ENCODE peak calls at places on chromosome 3, in four cellular contexts. G is H1, U is HepG2, O is K562. C is an unnamed sample.
A peak's percentile ranks its signal among the peaks of the same experiment; 100 is the strongest.

GRCh38 chr3:188455748-188456147 is 301.8 kb downstream of the LPP start:
- DNase-seq in G (no peak), U (no peak), O (no peak), C (no peak)

GRCh38 chr3:32910954-32911353 is 40.5 kb upstream of the CCR4 start:
- DNase-seq in G (no peak), U (no peak), O (peak; percentile 2), C (no peak)

GRCh38 chr3:32467333-32468070 is 35.1 kb downstream of the CMTM6 start:
- DNase-seq in G (no peak), U (no peak), O (peak; percentile 85), C (no peak)

GRCh38 chr3:9951126-9951525 is 1.1 kb downstream of the PRRT3 start:
- DNase-seq in G (no peak), U (no peak), O (no peak), C (peak; percentile 37)

GRCh38 chr3:38458796-38459498 is 5.3 kb downstream of the ACVR2B start:
- DNase-seq in G (no peak), U (no peak), O (no peak), C (no peak)

GRCh38 chr3:196524527-196524926 is 9.4 kb upstream of the SMCO1 start:
- DNase-seq in G (no peak), U (no peak), O (peak; percentile 34), C (no peak)

GRCh38 chr3:58588030-58588614 is 10.9 kb upstream of the FAM107A start:
- DNase-seq in G (no peak), U (no peak), O (peak; percentile 16), C (no peak)

GRCh38 chr3:2889772-2890171 is 220.4 kb downstream of the IL5RA start:
- DNase-seq in G (no peak), U (no peak), O (no peak), C (no peak)

GRCh38 chr3:168844502-168845482 is 749.1 kb upstream of the GOLIM4 start:
- DNase-seq in G (no peak), U (no peak), O (no peak), C (no peak)

GRCh38 chr3:54131026-54131605 is 8.8 kb downstream of the CACNA2D3 start:
- DNase-seq in G (no peak), U (no peak), O (no peak), C (no peak)

GRCh38 chr3:17065315-17065714 is 180.6 kb downstream of the PLCL2 start:
- DNase-seq in G (no peak), U (no peak), O (no peak), C (no peak)

GRCh38 chr3:86969500-86970189 is 21.3 kb downstream of the VGLL3 start:
- DNase-seq in G (peak; percentile 27), U (peak; percentile 19), O (peak; percentile 35), C (no peak)

GRCh38 chr3:56782215-56782614 is 19.5 kb downstream of the ARHGEF3 start:
- DNase-seq in G (no peak), U (peak; percentile 92), O (no peak), C (no peak)

GRCh38 chr3:193851941-193852674 is 259.1 kb downstream of the OPA1 start:
- DNase-seq in G (no peak), U (no peak), O (no peak), C (no peak)
- TF ChIP-seq YY1 in G (peak; percentile 25), U (no peak), O (no peak), C (no peak)

DNA sequence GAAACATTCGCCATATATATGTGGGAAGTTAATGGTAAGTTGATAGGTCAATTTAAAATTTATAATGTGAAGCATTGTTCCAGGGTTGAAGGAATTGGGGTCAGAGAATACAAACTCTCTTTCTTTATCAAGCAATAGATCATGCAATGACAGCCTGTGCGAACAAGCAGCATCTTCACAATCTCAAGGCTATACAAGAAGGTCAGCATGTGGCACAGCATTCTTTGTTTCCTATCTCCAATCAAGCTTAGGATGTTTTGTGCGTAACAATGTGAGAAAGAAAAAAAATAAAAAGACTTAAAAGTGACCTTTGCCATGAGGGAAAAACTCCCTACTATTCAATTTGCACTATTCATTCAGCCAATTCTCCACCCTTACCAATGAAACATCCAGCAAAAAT is 288.1 kb upstream of the NECTIN3 start:
- DNase-seq in G (no peak), U (no peak), O (no peak), C (no peak)
- TF ChIP-seq HDAC2 in G (no peak), U (no peak), O (no peak), C (no peak)

DNA sequence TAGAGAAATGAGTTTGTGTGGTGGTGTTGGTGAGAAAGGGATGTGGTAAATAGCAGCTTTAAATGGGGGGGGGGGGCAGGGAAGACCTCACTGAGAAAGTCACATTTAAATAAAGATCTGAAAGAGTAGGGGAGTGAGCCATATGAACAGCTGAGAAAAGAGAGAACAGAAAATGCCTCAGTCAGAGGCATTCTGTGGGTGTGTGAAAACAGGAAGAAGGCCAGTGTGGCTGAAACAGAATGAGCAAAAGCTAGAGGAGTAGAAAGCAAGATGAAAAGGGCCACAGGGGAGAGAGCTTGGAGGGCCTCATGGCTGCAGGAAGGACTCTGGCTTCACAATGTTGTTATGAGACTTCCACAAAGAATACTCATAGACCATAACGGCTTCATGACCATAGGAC is 783.3 kb downstream of the ZPLD1 start:
- DNase-seq in G (no peak), U (no peak), O (no peak), C (peak; percentile 83)
- H3K27ac ChIP-seq in G (no peak overlapping the region), U (no peak overlapping the region), O (no peak overlapping the region), C (no peak overlapping the region)

DNA sequence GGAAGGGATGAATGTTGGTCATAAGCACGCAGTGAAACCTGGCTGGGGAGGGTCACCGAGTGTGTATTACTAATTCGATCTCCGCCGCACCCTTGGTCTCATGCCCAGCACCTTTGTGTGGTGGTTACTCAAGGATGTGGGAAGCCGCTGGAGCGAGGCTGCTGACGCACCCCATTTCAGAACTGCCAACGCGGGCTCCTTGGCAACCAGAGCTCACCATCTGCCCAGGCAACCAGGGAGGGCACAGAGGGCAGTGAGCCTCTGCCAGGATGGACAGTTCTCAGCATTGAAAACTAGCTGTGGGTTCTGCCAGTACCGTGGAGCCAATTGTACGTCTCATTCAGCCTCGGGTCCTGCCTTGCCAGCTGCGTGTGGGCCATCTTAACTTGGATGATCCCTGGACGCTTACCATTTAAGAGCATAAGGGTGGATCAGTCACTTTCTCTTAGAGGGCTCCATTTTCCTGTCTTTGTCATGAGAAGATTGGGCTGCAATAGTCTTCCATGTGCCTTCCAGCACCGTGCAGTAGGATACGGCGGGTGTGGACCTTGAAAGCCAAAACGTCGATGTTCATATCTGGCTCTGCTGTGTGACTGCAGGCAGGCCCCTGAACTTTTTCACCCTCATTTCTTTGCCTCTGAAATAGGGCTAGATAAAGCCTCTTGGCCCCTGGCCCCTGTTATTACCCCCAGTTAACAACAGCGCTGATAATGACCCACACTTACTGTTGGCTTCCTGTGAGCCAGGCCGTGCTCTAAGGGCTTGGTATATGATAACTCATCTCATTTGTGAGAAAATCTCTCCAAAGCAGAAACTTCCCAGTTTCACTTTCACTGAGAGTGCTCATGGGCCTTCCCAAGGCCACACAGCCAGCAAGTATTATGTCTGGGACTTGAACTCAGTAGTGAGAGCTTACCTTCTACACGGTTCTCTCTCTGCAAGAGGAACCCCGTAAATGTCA is 238.8 kb downstream of the OPA1 start:
- DNase-seq in G (no peak), U (no peak), O (no peak), C (peak; percentile 56)
- TF ChIP-seq YY1 in G (no peak), U (no peak), O (no peak), C (no peak)

DNA sequence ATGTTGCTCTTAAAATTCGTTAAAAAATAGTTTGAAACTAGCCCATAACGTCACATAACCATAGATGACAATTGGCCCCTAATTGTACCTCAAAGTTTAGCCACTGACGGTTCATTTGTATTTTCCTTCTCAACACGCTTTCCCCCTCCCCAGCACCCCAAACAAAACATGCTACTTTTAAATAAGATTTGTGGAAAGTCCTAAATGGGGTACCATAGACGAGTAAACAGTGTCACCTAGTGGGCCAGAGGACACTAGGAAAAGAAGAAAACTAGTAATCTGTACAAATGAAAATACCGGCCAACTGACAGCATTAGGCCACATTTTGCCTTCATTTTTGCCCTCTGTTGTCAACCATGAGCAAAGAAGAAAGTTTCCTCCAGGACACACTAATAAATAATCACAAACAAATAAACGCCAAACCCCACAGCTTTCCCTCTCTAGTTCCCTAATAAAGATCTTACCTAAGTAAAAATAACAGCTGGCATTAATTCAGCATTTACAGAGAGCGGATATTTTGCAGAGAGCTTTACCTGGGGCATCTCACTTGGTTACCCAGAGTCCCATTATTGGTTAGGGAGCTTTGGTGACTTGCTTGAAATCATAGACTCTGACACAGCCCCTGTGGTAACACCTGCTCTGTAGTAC is 175.1 kb upstream of the ATP11B start:
- DNase-seq in G (no peak), U (peak; percentile 12), O (peak; percentile 14), C (no peak)
- TF ChIP-seq HDAC2 in G (no peak), U (no peak), O (no peak), C (no peak)

GRCh38 chr3:23575697-23576096 is 230.1 kb upstream of the UBE2E1 start:
- DNase-seq in G (no peak), U (no peak), O (no peak), C (no peak)

GRCh38 chr3:23576379-23576959 is 229.3 kb upstream of the UBE2E1 start:
- DNase-seq in G (no peak), U (no peak), O (no peak), C (no peak)

GRCh38 chr3:23583980-23584736 is 221.6 kb upstream of the UBE2E1 start:
- DNase-seq in G (no peak), U (no peak), O (no peak), C (no peak)

DNA sequence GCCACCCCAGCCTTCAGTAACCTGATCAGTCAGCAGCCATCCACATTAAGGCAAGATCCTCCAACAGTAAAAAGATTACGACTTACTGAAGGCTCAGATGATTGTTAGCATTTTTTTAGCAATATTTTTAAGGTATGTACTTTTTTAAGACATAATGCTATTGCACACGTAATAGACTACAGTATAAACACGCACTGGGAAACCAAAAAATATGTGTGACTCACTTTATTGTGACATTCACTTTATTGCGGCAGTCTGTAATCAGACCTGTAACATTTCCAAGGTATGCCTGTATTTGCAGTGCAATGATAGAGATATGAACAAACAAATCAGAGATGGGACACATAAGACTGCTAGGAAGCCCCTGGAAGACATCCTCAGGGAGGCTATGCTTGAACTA is 225.4 kb upstream of the UBE2E1 start:
- DNase-seq in G (no peak), U (no peak), O (no peak), C (no peak)
- H3K27ac ChIP-seq in G (no peak overlapping the region), U (no peak overlapping the region), O (no peak overlapping the region), C (no peak overlapping the region)

GRCh38 chr3:177193706-177194268 is 3.5 kb downstream of the TBL1XR1 start:
- DNase-seq in G (no peak), U (no peak), O (no peak), C (no peak)
- TF ChIP-seq YY1 in G (no peak), U (no peak), O (no peak), C (no peak)

GRCh38 chr3:4977889-4978258 is 1.4 kb upstream of the BHLHE40 start:
- DNase-seq in G (no peak), U (no peak), O (no peak), C (no peak)
- TF ChIP-seq HDAC2 in G (no peak), U (no peak), O (no peak), C (no peak)

DNA sequence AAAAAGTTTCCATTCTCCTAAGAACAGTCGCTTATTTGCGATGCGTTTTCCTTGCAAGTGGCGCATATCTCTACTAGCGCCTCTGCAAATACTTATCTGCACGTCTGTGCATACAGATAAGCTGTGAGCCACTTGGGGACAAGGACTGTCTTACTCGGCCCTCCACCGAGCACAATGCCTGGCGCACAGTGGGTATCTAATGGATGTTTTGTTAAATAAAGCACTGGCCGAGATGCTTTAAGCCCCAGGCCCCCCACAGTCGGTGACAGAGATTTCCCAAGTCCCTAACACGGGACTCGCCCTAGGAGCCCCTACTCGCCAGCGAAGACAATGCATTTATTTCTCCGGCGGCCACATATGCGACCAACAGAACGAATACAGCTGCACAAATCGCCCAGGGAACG is 503 bp downstream of the HLTF start:
- DNase-seq in G (peak; percentile 46), U (peak; percentile 4), O (peak; percentile 79), C (no peak)
- H3K27ac ChIP-seq in G (peak overlapping the region; percentile 63), U (peak overlapping the region; percentile 49), O (peak overlapping the region; percentile 87), C (peak overlapping the region; percentile 41)

C was measured in GM12878.